ENCODE peak calls at places on chromosomes 4 and X, in ten cellular contexts. R is mucosa of descending colon, T is mesenchymal stem cell, X is PC-3, M is adipocyte, S is foreskin fibroblast, U is transverse colon, C is AG04450, O is fibroblast of the aortic adventitia, J is hepatocyte. H is an unnamed sample.

GRCh38 chr4:118888666-118889312 is at the start of gene SYNPO2:
- DNase-seq in R (peak), T (peak), X (peak), M (peak), S (peak), U (peak), C (peak), O (peak), J (peak), H (peak)

GRCh38 chr4:118587116-118587869 is 97.9 kb upstream of the METTL14 start:
- DNase-seq in R (no peak), T (no peak), X (no peak), M (no peak), S (no peak), U (no peak), C (no peak), O (no peak), J (no peak), H (no peak)

GRCh38 chrX:107450823-107451509 is 1.5 kb downstream of the FRMPD3 start:
- DNase-seq in R (peak), T (no peak), X (no peak), M (no peak), S (no peak), U (no peak), C (no peak), O (no peak), J (peak), H (no peak)

GRCh38 chrX:107154787-107155620 is 36.4 kb upstream of the RBM41 start:
- DNase-seq in R (no peak), T (peak), X (peak), M (no peak), S (peak), U (no peak), C (no peak), O (peak), J (peak), H (no peak)

GRCh38 chr4:22090655-22091350 is 142.2 kb upstream of the KCNIP4 start:
- DNase-seq in R (no peak), T (peak), X (peak), M (peak), S (peak), U (no peak), C (no peak), O (peak), J (no peak), H (no peak)

GRCh38 chrX:68284281-68284904 is 148.9 kb downstream of the OPHN1 start:
- DNase-seq in R (no peak), T (no peak), X (no peak), M (no peak), S (peak), U (no peak), C (no peak), O (no peak), J (no peak), H (no peak)

GRCh38 chrX:109839694-109840358 is 106.8 kb upstream of the ACSL4 start:
- DNase-seq in R (no peak), T (peak), X (no peak), M (peak), S (peak), U (no peak), C (no peak), O (peak), J (peak), H (no peak)

GRCh38 chrX:150575415-150575814 is 7.0 kb downstream of the MTM1 start:
- DNase-seq in R (peak), T (no peak), X (peak), M (peak), S (peak), U (peak), C (no peak), O (peak), J (peak), H (no peak)

GRCh38 chr4:182901337-182901736 is 15.8 kb downstream of the DCTD start:
- DNase-seq in R (no peak), T (no peak), X (no peak), M (no peak), S (no peak), U (no peak), C (no peak), O (no peak), J (no peak), H (no peak)

GRCh38 chr4:164012396-164013027 is 518.0 kb downstream of the TMA16 start:
- DNase-seq in R (no peak), T (peak), X (peak), M (no peak), S (no peak), U (no peak), C (no peak), O (no peak), J (peak), H (no peak)

GRCh38 chrX:83829874-83830273 is 31.1 kb upstream of the CYLC1 start:
- DNase-seq in R (no peak), T (no peak), X (no peak), M (no peak), S (no peak), U (no peak), C (no peak), O (no peak), J (no peak), H (no peak)

GRCh38 chr4:157898836-157899605 is 273.8 kb downstream of the GASK1B start:
- DNase-seq in R (no peak), T (no peak), X (no peak), M (no peak), S (peak), U (no peak), C (no peak), O (peak), J (no peak), H (no peak)

GRCh38 chr4:131426023-131426758 is 1722.9 kb upstream of the PCDH10 start:
- DNase-seq in R (no peak), T (no peak), X (no peak), M (no peak), S (no peak), U (no peak), C (no peak), O (no peak), J (no peak), H (no peak)

GRCh38 chrX:145856181-145856580 is 38.6 kb downstream of the SLITRK2 start:
- DNase-seq in R (no peak), T (no peak), X (no peak), M (no peak), S (no peak), U (no peak), C (no peak), O (no peak), J (no peak), H (no peak)

GRCh38 chrX:150421816-150422215 is 58.7 kb downstream of the MAMLD1 start:
- DNase-seq in R (no peak), T (no peak), X (no peak), M (no peak), S (no peak), U (no peak), C (no peak), O (peak), J (no peak), H (peak)

GRCh38 chrX:24676403-24677024 is 17.2 kb upstream of the POLA1 start:
- DNase-seq in R (no peak), T (peak), X (peak), M (peak), S (peak), U (no peak), C (no peak), O (peak), J (peak), H (no peak)

GRCh38 chr4:55336138-55337034 is 9.7 kb upstream of the SRD5A3 start:
- DNase-seq in R (no peak), T (no peak), X (peak), M (no peak), S (no peak), U (no peak), C (no peak), O (no peak), J (no peak), H (no peak)

GRCh38 chr4:184019084-184019483 is 114.0 kb downstream of the STOX2 start:
- DNase-seq in R (no peak), T (peak), X (no peak), M (peak), S (no peak), U (no peak), C (no peak), O (peak), J (no peak), H (no peak)

GRCh38 chr4:44121210-44121609 is 327.4 kb downstream of the KCTD8 start:
- DNase-seq in R (no peak), T (no peak), X (peak), M (no peak), S (no peak), U (no peak), C (no peak), O (no peak), J (no peak), H (no peak)

GRCh38 chr4:1356181-1356998 is 9.4 kb downstream of the UVSSA start:
- DNase-seq in R (peak), T (peak), X (peak), M (peak), S (peak), U (peak), C (no peak), O (peak), J (peak), H (peak)

GRCh38 chr4:102492531-102493241 is 8.5 kb upstream of the NFKB1 start:
- DNase-seq in R (no peak), T (no peak), X (peak), M (no peak), S (no peak), U (no peak), C (no peak), O (no peak), J (no peak), H (no peak)

GRCh38 chr4:185110375-185110823 is 32.7 kb upstream of the SLC25A4 start:
- DNase-seq in R (no peak), T (no peak), X (no peak), M (no peak), S (no peak), U (no peak), C (no peak), O (no peak), J (no peak), H (no peak)

GRCh38 chr4:40525811-40526598 is 103.7 kb downstream of the RBM47 start:
- DNase-seq in R (no peak), T (peak), X (peak), M (peak), S (peak), U (no peak), C (peak), O (peak), J (peak), H (peak)

GRCh38 chrX:31847773-31848172 is 775.9 kb upstream of the FTHL17 start:
- DNase-seq in R (no peak), T (no peak), X (no peak), M (no peak), S (no peak), U (no peak), C (no peak), O (no peak), J (no peak), H (no peak)

GRCh38 chr4:137819964-137820383 is 287.7 kb upstream of the PCDH18 start:
- DNase-seq in R (peak), T (peak), X (peak), M (peak), S (peak), U (no peak), C (peak), O (peak), J (peak), H (peak)

GRCh38 chr4:52641853-52642563 is 17.1 kb downstream of the USP46 start:
- DNase-seq in R (no peak), T (peak), X (peak), M (peak), S (peak), U (no peak), C (no peak), O (peak), J (no peak), H (no peak)

GRCh38 chrX:64662876-64663275 is 267.6 kb upstream of the MTMR8 start:
- DNase-seq in R (no peak), T (no peak), X (no peak), M (no peak), S (no peak), U (no peak), C (no peak), O (no peak), J (no peak), H (no peak)

GRCh38 chrX:119266364-119266995 is 30.4 kb downstream of the PGRMC1 start:
- DNase-seq in R (peak), T (peak), X (peak), M (peak), S (peak), U (peak), C (no peak), O (peak), J (peak), H (peak)

GRCh38 chr4:170990989-170991589 is 822.1 kb upstream of the GALNTL6 start:
- DNase-seq in R (peak), T (peak), X (peak), M (peak), S (no peak), U (no peak), C (no peak), O (no peak), J (peak), H (peak)

GRCh38 chrX:49174723-49175122 is 3.0 kb downstream of the PLP2 start:
- DNase-seq in R (no peak), T (no peak), X (no peak), M (no peak), S (no peak), U (no peak), C (no peak), O (no peak), J (no peak), H (no peak)

GRCh38 chr4:141180991-141181760 is 39.5 kb upstream of the ZNF330 start:
- DNase-seq in R (no peak), T (no peak), X (no peak), M (peak), S (no peak), U (no peak), C (no peak), O (no peak), J (no peak), H (no peak)

GRCh38 chrX:9197231-9197630 is 163.3 kb upstream of the FAM9B start:
- DNase-seq in R (no peak), T (no peak), X (no peak), M (peak), S (peak), U (no peak), C (no peak), O (peak), J (no peak), H (no peak)

GRCh38 chrX:139831689-139832456 is 101.0 kb downstream of the ATP11C start:
- DNase-seq in R (peak), T (peak), X (peak), M (peak), S (peak), U (no peak), C (peak), O (peak), J (peak), H (peak)

GRCh38 chr4:165152527-165152926 is 39.9 kb upstream of the TMEM192 start:
- DNase-seq in R (no peak), T (peak), X (no peak), M (peak), S (no peak), U (no peak), C (no peak), O (peak), J (no peak), H (no peak)

GRCh38 chrX:101799387-101799786 is 132.4 kb downstream of the ZMAT1 start:
- DNase-seq in R (peak), T (peak), X (peak), M (peak), S (peak), U (peak), C (peak), O (peak), J (peak), H (peak)
- H3K4me3 ChIP-seq in R (no peak), T (peak), X (peak), M (peak), S (peak), U (no peak), C (peak), O (peak), J (no peak), H (no peak)

GRCh38 chr4:8874896-8875680 is 3.4 kb upstream of the HMX1 start:
- DNase-seq in R (no peak), T (no peak), X (no peak), M (no peak), S (no peak), U (no peak), C (no peak), O (no peak), J (no peak), H (no peak)
- H3K4me3 ChIP-seq in R (no peak), T (no peak), X (no peak), M (no peak), S (no peak), U (no peak), C (no peak), O (no peak), J (no peak), H (no peak)

DNA sequence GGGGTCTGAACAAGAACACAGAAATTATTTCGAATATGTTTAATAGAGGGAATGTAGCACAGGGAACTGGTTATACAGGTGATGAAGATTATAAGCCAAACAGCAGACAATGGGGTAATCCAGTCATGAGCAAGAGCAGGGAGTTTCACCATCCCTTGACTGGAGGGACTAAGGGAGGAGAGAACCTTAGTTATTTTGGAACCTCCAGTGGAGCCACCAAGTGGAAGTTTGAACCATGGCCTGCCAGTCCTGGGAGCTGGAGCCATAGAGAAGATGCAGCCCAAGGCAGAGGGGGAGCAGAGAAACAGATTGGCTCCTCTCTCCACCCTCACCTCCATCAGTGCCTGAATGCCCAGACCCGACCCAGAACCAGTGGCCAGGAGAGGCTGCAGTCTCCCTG is 264.6 kb upstream of the RASGEF1B start:
- DNase-seq in R (no peak), T (no peak), X (no peak), M (no peak), S (no peak), U (no peak), C (no peak), O (no peak), J (no peak), H (no peak)
- H3K4me3 ChIP-seq in R (no peak), T (no peak), X (no peak), M (no peak), S (no peak), U (no peak), C (no peak), O (no peak), J (no peak), H (no peak)

GRCh38 chr4:122541996-122542395 is 78.9 kb downstream of the IL21 start:
- DNase-seq in R (no peak), T (no peak), X (no peak), M (no peak), S (no peak), U (no peak), C (no peak), O (no peak), J (no peak), H (no peak)
- H3K4me3 ChIP-seq in R (no peak), T (no peak), X (no peak), M (peak), S (no peak), U (no peak), C (no peak), O (no peak), J (no peak), H (no peak)

GRCh38 chrX:131067216-131067615 is 9.1 kb downstream of the ARHGAP36 start:
- DNase-seq in R (no peak), T (no peak), X (no peak), M (no peak), S (no peak), U (no peak), C (no peak), O (no peak), J (no peak), H (no peak)

GRCh38 chrX:131066237-131066636 is 8.1 kb downstream of the ARHGAP36 start:
- DNase-seq in R (no peak), T (no peak), X (no peak), M (no peak), S (no peak), U (no peak), C (no peak), O (no peak), J (no peak), H (no peak)

GRCh38 chrX:131072871-131073571 is 14.9 kb downstream of the ARHGAP36 start:
- DNase-seq in R (no peak), T (no peak), X (no peak), M (no peak), S (no peak), U (no peak), C (no peak), O (no peak), J (no peak), H (no peak)

GRCh38 chrX:131067846-131068745 is 9.9 kb downstream of the ARHGAP36 start:
- DNase-seq in R (no peak), T (no peak), X (no peak), M (no peak), S (no peak), U (no peak), C (no peak), O (no peak), J (no peak), H (no peak)

DNA sequence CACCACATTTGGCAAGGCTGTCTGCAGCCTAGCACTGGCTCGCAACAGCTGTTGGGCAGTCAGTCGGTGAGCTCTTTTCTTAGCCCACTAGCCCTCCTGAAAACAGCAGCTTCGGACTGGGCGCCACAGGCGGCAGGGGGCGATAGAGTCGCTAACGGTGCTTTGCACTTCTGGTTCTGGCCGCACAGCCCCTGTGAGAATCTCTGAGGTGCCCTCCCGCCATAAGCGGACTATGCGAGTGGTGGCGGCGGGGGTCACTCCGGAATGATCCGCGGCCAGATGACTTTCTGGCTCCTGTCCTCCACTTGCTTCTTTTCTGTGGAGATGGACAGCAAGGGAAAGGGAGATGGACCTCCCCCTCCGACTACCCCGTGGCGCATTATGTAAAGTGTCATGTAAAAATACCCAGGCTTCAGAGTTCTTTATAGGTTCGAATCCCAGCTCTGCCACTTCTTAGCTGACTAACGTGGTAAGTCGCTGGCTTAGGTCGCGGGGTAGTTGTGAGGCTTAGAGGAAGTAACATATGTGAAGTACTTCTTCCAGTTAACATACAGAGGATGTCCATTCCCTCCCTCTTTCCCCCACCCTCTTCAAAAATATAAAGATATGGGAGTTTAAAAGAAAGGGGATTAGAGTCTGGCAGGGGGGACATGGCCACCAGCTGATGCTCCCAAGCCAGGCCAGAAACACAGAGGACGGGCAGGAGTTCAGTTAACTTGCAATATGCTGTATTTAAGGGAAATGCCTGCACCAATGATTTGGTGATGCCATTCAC is 11.0 kb downstream of the ARHGAP36 start:
- DNase-seq in R (peak), T (peak), X (peak), M (no peak), S (peak), U (no peak), C (no peak), O (peak), J (peak), H (peak)
- H3K4me3 ChIP-seq in R (no peak), T (no peak), X (no peak), M (no peak), S (no peak), U (no peak), C (no peak), O (no peak), J (no peak), H (no peak)

H was measured in testis.